ENCODE peak calls at places on chromosomes 12 and 14, in seven cellular contexts. P is keratinocyte, Y is mesendoderm, J is A549, H is HepG2, U is fibroblast of lung, B is PC-3. G is an unnamed sample.

GRCh38 chr12:107356266-107356936 is 263.1 kb upstream of the CRY1 start:
- DNase-seq in P (no peak), Y (no peak), J (no peak), H (peak; percentile 31), U (peak; percentile 92), B (peak; percentile 86), G (no peak)

GRCh38 chr14:68392393-68393085 is 400.3 kb downstream of the ZFP36L1 start:
- DNase-seq in P (no peak), Y (no peak), J (no peak), H (peak; percentile 13), U (no peak), B (no peak), G (peak; percentile 34)

GRCh38 chr14:64438181-64438839 is 27.0 kb upstream of the AKAP5 start:
- DNase-seq in P (no peak), Y (peak; percentile 28), J (peak; percentile 67), H (no peak), U (peak; percentile 95), B (peak; percentile 39), G (no peak)

GRCh38 chr12:116145451-116145850 is 132.0 kb downstream of the MED13L start:
- DNase-seq in P (no peak), Y (no peak), J (no peak), H (no peak), U (no peak), B (no peak), G (no peak)

GRCh38 chr12:10236720-10237119 is 24.0 kb downstream of the GABARAPL1 start:
- DNase-seq in P (no peak), Y (no peak), J (no peak), H (no peak), U (no peak), B (peak; percentile 57), G (no peak)

GRCh38 chr14:76412501-76412900 is 36.6 kb downstream of the ESRRB start:
- DNase-seq in P (no peak), Y (no peak), J (no peak), H (no peak), U (no peak), B (no peak), G (no peak)

GRCh38 chr14:20684662-20685456 is 499 bp downstream of the RNASE4 start:
- DNase-seq in P (no peak), Y (peak; percentile 82), J (peak; percentile 34), H (peak; percentile 46), U (peak; percentile 70), B (peak; percentile 50), G (peak; percentile 29)

GRCh38 chr14:101010293-101010692 is 106.8 kb upstream of the RTL1 start:
- DNase-seq in P (no peak), Y (no peak), J (no peak), H (no peak), U (no peak), B (no peak), G (no peak)

GRCh38 chr14:31059152-31059924 is 33.2 kb upstream of the STRN3 start:
- DNase-seq in P (no peak), Y (peak; percentile 95), J (no peak), H (peak; percentile 70), U (peak; percentile 94), B (peak; percentile 33), G (peak; percentile 37)

GRCh38 chr14:101086926-101087325 is 183.4 kb upstream of the RTL1 start:
- DNase-seq in P (no peak), Y (no peak), J (no peak), H (no peak), U (no peak), B (no peak), G (no peak)

GRCh38 chr12:57958061-57958657 is 16.8 kb downstream of the ATP23 start:
- DNase-seq in P (no peak), Y (no peak), J (no peak), H (no peak), U (no peak), B (no peak), G (no peak)

GRCh38 chr14:33938131-33938949 is 12.5 kb downstream of the EGLN3 start:
- DNase-seq in P (no peak), Y (peak; percentile 80), J (peak; percentile 42), H (peak; percentile 49), U (peak; percentile 10), B (peak; percentile 80), G (peak; percentile 82)

GRCh38 chr14:38224328-38224727 is 16.6 kb downstream of the SSTR1 start:
- DNase-seq in P (no peak), Y (no peak), J (no peak), H (no peak), U (no peak), B (no peak), G (no peak)

GRCh38 chr12:98741615-98742265 is 96.7 kb downstream of the APAF1 start:
- DNase-seq in P (no peak), Y (peak; percentile 47), J (no peak), H (no peak), U (no peak), B (no peak), G (peak; percentile 58)

GRCh38 chr14:30143617-30144016 is 216.0 kb upstream of the PRKD1 start:
- DNase-seq in P (no peak), Y (no peak), J (no peak), H (no peak), U (peak; percentile 52), B (no peak), G (no peak)

GRCh38 chr14:94646481-94646880 is 34.3 kb downstream of the SERPINA3 start:
- DNase-seq in P (no peak), Y (peak; percentile 16), J (no peak), H (no peak), U (peak; percentile 78), B (no peak), G (no peak)

GRCh38 chr12:50661300-50662120 is 102.4 kb upstream of the ATF1 start:
- DNase-seq in P (no peak), Y (no peak), J (no peak), H (no peak), U (peak; percentile 43), B (no peak), G (no peak)

GRCh38 chr12:17197971-17198370 is 592.0 kb upstream of the LMO3 start:
- DNase-seq in P (no peak), Y (no peak), J (no peak), H (no peak), U (no peak), B (no peak), G (no peak)

GRCh38 chr12:53938276-53939140 is at the start of gene HOXC13:
- DNase-seq in P (peak; percentile 94), Y (peak; percentile 92), J (peak; percentile 98), H (peak; percentile 33), U (no peak), B (peak; percentile 99), G (peak; percentile 83)

GRCh38 chr12:53048780-53049401 is 974 bp upstream of the TNS2 start:
- DNase-seq in P (no peak), Y (peak; percentile 96), J (no peak), H (peak; percentile 40), U (peak; percentile 49), B (no peak), G (peak; percentile 71)

GRCh38 chr12:46388427-46388992 is 15.9 kb upstream of the SLC38A2 start:
- DNase-seq in P (no peak), Y (no peak), J (no peak), H (no peak), U (peak; percentile 95), B (peak; percentile 83), G (no peak)

GRCh38 chr14:71448431-71449315 is 483.6 kb upstream of the RGS6 start:
- DNase-seq in P (no peak), Y (no peak), J (no peak), H (no peak), U (no peak), B (peak; percentile 40), G (no peak)

GRCh38 chr12:118103231-118103600 is 595 bp downstream of the VSIG10 start:
- DNase-seq in P (no peak), Y (peak; percentile 69), J (peak; percentile 26), H (no peak), U (peak; percentile 30), B (peak; percentile 41), G (no peak)

GRCh38 chr12:69475237-69475984 is 5.2 kb downstream of the FRS2 start:
- DNase-seq in P (no peak), Y (no peak), J (no peak), H (peak; percentile 61), U (peak; percentile 56), B (no peak), G (peak; percentile 88)

GRCh38 chr12:111687255-111687654 is 1.4 kb downstream of the ACAD10 start:
- DNase-seq in P (no peak), Y (peak; percentile 27), J (peak; percentile 27), H (peak; percentile 31), U (no peak), B (peak; percentile 43), G (no peak)

GRCh38 chr14:69346710-69347109 is 51.4 kb downstream of the ERH start:
- DNase-seq in P (no peak), Y (peak; percentile 77), J (peak; percentile 65), H (no peak), U (peak; percentile 6), B (peak; percentile 42), G (peak; percentile 84)

GRCh38 chr12:90253142-90253541 is 544.5 kb upstream of the ATP2B1 start:
- DNase-seq in P (no peak), Y (no peak), J (no peak), H (no peak), U (no peak), B (no peak), G (no peak)
- H3K4me2 ChIP-seq in P (no peak overlapping the region), Y (no peak overlapping the region), J (no peak overlapping the region), H (no peak overlapping the region), U (no peak overlapping the region), B (peak overlapping the region; percentile 43), G (no peak overlapping the region)

DNA sequence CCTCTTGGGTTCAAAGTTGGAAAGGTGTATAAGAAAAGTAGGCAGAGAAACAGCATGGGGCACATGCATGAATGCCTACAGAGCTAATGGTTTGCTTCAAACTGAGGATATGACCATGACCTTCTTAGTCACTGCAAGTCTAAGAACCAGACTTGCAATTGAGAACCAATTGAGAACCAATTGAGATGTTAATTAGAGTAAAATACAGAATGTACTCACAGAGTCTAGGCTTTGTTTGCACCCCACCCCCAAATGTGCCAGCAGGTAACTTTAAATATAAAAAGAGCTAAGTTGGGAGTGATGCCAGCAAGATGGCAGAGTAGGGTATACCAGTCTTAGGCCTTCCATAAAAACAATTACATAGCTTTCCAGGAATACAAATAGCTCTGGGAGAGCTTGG is 227.3 kb upstream of the ALG10 start:
- DNase-seq in P (no peak), Y (no peak), J (no peak), H (no peak), U (no peak), B (no peak), G (no peak)
- H3K4me2 ChIP-seq in P (no peak overlapping the region), Y (no peak overlapping the region), J (no peak overlapping the region), H (no peak overlapping the region), U (no peak overlapping the region), B (no peak overlapping the region), G (no peak overlapping the region)

DNA sequence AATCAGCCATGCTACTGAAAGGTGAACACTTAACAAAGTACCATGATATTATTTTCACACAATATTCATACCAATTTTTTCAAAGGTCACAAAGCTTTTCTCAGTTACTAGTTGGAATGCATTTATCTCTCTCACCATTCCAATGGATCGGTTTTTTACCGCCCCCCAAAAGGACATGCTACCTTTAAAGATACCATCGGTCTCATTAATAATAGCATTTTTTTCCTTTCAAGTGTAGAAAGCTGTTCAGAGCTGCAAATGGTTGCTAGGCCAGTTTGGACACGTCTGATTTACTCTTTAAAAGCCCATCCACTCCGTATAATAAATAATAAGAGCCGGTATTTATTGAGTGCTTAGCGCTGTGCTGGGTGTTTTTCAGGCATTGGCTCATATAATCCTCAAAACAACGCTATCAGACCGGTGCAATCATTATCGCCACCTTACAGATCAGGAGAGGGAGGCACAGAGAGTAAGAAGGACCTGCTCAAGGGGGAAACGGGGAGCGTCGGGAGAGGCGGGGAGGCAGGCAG is 35.0 kb upstream of the STON2 start:
- DNase-seq in P (no peak), Y (no peak), J (no peak), H (no peak), U (no peak), B (no peak), G (no peak)
- H3K4me2 ChIP-seq in P (peak overlapping the region; percentile 89), Y (peak overlapping the region; percentile 58), J (peak overlapping the region; percentile 100), H (peak overlapping the region; percentile 94), U (peak overlapping the region; percentile 77), B (peak overlapping the region; percentile 99), G (peak overlapping the region; percentile 90)

GRCh38 chr12:65930114-65930828 is 106.0 kb downstream of the HMGA2 start:
- DNase-seq in P (no peak), Y (no peak), J (no peak), H (peak; percentile 96), U (no peak), B (no peak), G (no peak)
- H3K4me2 ChIP-seq in P (no peak overlapping the region), Y (no peak overlapping the region), J (peak overlapping the region; percentile 55), H (peak overlapping the region; percentile 65), U (no peak overlapping the region), B (no peak overlapping the region), G (no peak overlapping the region)